ENCODE peak calls at places on chromosomes 7 and 10, in four cellular contexts. T is stomach, I is spleen, D is fibroblast of villous mesenchyme. K is an unnamed sample.
A peak's percentile ranks its signal among the peaks of the same experiment; 100 is the strongest.

GRCh38 chr10:101214446-101215396 is 14.5 kb downstream of the LBX1 start:
- DNase-seq in I (peak; percentile 88), D (peak; percentile 37), T (peak; percentile 65), K (peak; percentile 50)

GRCh38 chr7:102908676-102909075 is 4.1 kb upstream of the LRRC17 start:
- DNase-seq in T (no peak), I (no peak), D (no peak), K (no peak)

GRCh38 chr10:88974446-88975376 is 15.9 kb upstream of the FAS start:
- DNase-seq in T (no peak), D (peak; percentile 66), I (no peak), K (no peak)

GRCh38 chr10:121609426-121610380 is 11.5 kb upstream of the FGFR2 start:
- DNase-seq in T (no peak), D (no peak), I (peak; percentile 42), K (no peak)

GRCh38 chr10:110036640-110037039 is 28.9 kb downstream of the ADD3 start:
- DNase-seq in I (no peak), D (no peak), T (no peak), K (no peak)

GRCh38 chr10:125640609-125641008 is 42.4 kb downstream of the TEX36 start:
- DNase-seq in D (no peak), T (no peak), I (no peak), K (no peak)

GRCh38 chr10:101331960-101332359 is 22.0 kb upstream of the BTRC start:
- DNase-seq in D (no peak), I (no peak), T (no peak), K (no peak)

GRCh38 chr7:117750612-117751563 is 122.4 kb downstream of the CTTNBP2 start:
- DNase-seq in I (no peak), D (peak; percentile 39), T (no peak), K (peak; percentile 33)

GRCh38 chr7:97601941-97602457 is 129.9 kb upstream of the TAC1 start:
- DNase-seq in T (no peak), D (no peak), I (no peak), K (no peak)

GRCh38 chr10:15898046-15898445 is 37.7 kb upstream of the MINDY3 start:
- DNase-seq in T (no peak), I (no peak), D (peak; percentile 8), K (peak; percentile 20)

GRCh38 chr7:157886711-157887110 is 549.9 kb downstream of the DNAJB6 start:
- DNase-seq in T (no peak), I (peak; percentile 47), D (no peak), K (no peak)

GRCh38 chr10:15879663-15880062 is 19.4 kb upstream of the MINDY3 start:
- DNase-seq in D (no peak), I (no peak), T (no peak), K (no peak)

DNA sequence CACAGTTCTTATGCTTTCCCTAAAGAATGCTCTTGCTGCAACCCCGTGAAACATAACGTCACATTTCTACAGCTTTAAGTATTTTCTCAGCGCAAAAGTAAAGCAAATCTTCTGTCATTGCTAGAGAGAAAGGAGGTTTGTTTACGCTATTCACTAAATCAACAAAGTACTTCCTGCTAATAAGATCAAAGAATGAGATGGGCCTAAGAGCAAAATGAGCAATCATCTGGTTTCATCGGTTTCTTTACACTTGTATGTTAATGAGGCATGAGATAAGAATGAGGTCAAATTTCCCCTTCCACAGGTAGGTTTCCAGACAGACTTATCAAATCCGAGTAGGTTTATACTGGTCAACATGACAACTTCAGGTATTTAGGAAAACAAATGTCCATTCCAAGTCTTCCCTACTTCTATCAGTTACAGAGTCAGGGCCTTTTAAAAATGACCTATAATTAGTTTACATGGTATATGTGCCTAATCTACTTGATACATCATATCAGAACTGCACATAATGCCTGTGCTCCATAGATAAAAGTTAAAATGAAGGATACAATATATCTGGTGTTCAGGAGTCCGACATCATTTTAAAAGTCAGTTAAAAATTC is 8.4 kb downstream of the USP6NL start:
- DNase-seq in I (no peak), T (no peak), D (peak; percentile 45), K (no peak)
- H3K4me3 ChIP-seq in I (no peak overlapping the region), T (no peak overlapping the region), D (no peak overlapping the region), K (no peak overlapping the region)

DNA sequence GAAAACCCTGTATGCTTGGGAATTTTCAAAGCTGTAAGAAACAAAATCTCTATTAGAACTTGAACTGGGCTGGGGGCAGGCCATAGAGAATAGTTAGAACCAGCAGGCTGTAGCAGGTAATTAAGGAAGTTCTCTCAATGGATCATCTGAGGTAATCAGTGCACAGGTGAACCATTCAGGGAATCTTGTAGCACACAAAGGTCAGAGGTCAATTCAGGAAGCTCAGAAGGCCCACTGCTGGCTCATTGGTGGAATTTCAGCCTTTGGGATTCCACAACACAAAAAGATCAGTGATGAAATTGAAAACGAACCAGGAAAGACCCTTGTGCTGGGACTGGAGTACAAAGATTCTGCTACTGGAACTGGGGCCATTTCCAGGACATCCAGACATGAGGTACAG is 82.0 kb downstream of the TMEM168 start:
- DNase-seq in T (no peak), I (no peak), D (no peak), K (no peak)
- TF ChIP-seq CTCF in T (no peak), I (no peak), D (no peak), K (no peak)

GRCh38 chr10:59064759-59065498 is 111.5 kb upstream of the PHYHIPL start:
- DNase-seq in I (no peak), D (no peak), T (no peak), K (no peak)

GRCh38 chr10:59060852-59061251 is 115.6 kb upstream of the PHYHIPL start:
- DNase-seq in T (no peak), I (no peak), D (no peak), K (no peak)

GRCh38 chr10:59068581-59069191 is 107.8 kb upstream of the PHYHIPL start:
- DNase-seq in T (no peak), I (no peak), D (no peak), K (no peak)

GRCh38 chr10:59063491-59063890 is 113.0 kb upstream of the PHYHIPL start:
- DNase-seq in T (no peak), D (no peak), I (no peak), K (no peak)

GRCh38 chr10:59064116-59064707 is 112.2 kb upstream of the PHYHIPL start:
- DNase-seq in T (no peak), D (no peak), I (no peak), K (no peak)
- H3K4me3 ChIP-seq in T (no peak overlapping the region), D (no peak overlapping the region), I (no peak overlapping the region), K (no peak overlapping the region)

GRCh38 chr10:105691811-105692210 is 1050.7 kb downstream of the SORCS3 start:
- DNase-seq in I (no peak), T (no peak), D (no peak), K (no peak)
- TF ChIP-seq CTCF in I (no peak), T (no peak), D (no peak), K (no peak)

DNA sequence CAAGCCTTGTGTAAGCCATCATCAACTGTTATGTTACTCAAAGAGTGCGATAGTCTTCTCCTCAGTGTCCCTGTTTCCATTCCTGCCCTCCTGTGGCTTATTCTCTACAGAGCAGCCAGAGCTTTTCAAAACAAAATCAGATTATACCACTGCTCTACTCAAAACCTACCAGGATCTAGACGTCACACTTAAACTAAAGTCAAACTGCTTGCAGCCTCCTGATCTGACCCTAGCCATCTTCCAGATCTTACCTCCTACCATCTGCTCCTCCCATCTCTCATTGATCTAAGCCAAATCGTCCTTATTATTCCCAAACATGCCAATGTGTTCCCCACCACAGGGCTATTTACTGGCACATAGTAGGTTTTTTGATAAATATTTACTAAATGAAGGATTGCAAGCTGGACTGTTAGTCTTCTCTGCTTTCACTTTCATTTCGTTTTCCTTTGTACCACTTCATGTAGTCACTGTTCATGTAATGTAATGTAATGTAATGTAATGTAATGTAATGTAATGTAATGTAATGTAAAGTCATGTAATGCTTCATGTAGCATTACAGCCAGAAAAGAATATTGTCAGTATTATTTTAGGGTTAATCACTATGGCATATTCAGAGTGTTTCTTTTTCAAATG is 116.1 kb downstream of the GPR37 start:
- DNase-seq in I (no peak), D (peak; percentile 16), T (no peak), K (no peak)
- H3K4me3 ChIP-seq in I (peak overlapping the region; percentile 14), D (peak overlapping the region; percentile 53), T (no peak overlapping the region), K (no peak overlapping the region)

GRCh38 chr10:77069020-77069419 is 568.6 kb downstream of the KCNMA1 start:
- DNase-seq in I (no peak), T (no peak), D (peak; percentile 42), K (no peak)
- TF ChIP-seq CTCF in I (no peak), T (no peak), D (no peak), K (no peak)

GRCh38 chr7:18663321-18663720 is 167.8 kb downstream of the HDAC9 start:
- DNase-seq in D (no peak), T (no peak), I (peak; percentile 34), K (no peak)
- H3K4me3 ChIP-seq in D (no peak overlapping the region), T (no peak overlapping the region), I (no peak overlapping the region), K (no peak overlapping the region)